ENCODE peak calls at places on chromosomes 3 and 15, in ten cellular contexts. O, Y, L, Z, G, I, X, U, B and N are unnamed samples.

GRCh38 chr15:65110676-65111292 is 4.2 kb downstream of the UBAP1L start:
- DNase-seq in Y (no peak), U (no peak), L (peak; percentile 64), I (no peak), X (no peak), B (peak; percentile 83), G (no peak), O (peak; percentile 31), Z (no peak), N (no peak)

GRCh38 chr3:167876603-167877325 is 141.2 kb downstream of the SERPINI1 start:
- DNase-seq in B (peak; percentile 62), U (peak; percentile 63), X (no peak), Y (no peak), Z (no peak), G (no peak), I (no peak), O (peak; percentile 41), L (peak; percentile 59), N (no peak)

GRCh38 chr3:134699141-134699711 is 48.4 kb upstream of the KY start:
- DNase-seq in O (no peak), X (no peak), L (no peak), B (no peak), I (no peak), U (no peak), G (no peak), Z (no peak), Y (no peak), N (no peak)

GRCh38 chr3:66483006-66483928 is 17.6 kb downstream of the LRIG1 start:
- DNase-seq in Z (peak; percentile 68), O (no peak), G (no peak), X (no peak), B (peak; percentile 44), Y (no peak), I (peak; percentile 87), U (no peak), L (peak; percentile 83), N (no peak)

GRCh38 chr15:31021067-31021665 is 29.7 kb upstream of the MTMR10 start:
- DNase-seq in X (no peak), Y (no peak), B (no peak), Z (no peak), I (no peak), L (no peak), U (no peak), O (no peak), G (peak; percentile 37), N (no peak)

GRCh38 chr3:149090907-149091306 is 4.6 kb upstream of the HLTF start:
- DNase-seq in L (no peak), Z (no peak), G (peak; percentile 42), O (no peak), X (no peak), B (no peak), U (no peak), Y (no peak), I (no peak), N (no peak)

GRCh38 chr3:150073513-150073912 is 102.8 kb upstream of the PFN2 start:
- DNase-seq in Z (no peak), I (no peak), G (no peak), X (no peak), U (no peak), O (no peak), Y (no peak), L (no peak), B (no peak), N (no peak)

GRCh38 chr15:44102675-44103254 is 92.3 kb downstream of the FRMD5 start:
- DNase-seq in L (peak; percentile 98), Z (no peak), Y (peak; percentile 61), B (peak; percentile 97), O (peak; percentile 97), X (no peak), U (peak; percentile 82), I (no peak), G (no peak), N (no peak)

GRCh38 chr3:14906355-14906960 is 40.9 kb upstream of the NR2C2 start:
- DNase-seq in Y (no peak), U (no peak), B (no peak), O (no peak), X (no peak), L (no peak), I (no peak), G (no peak), Z (no peak), N (no peak)

GRCh38 chr3:188581365-188581764 is 427.4 kb downstream of the LPP start:
- DNase-seq in O (no peak), B (no peak), L (no peak), U (no peak), Z (no peak), Y (no peak), G (no peak), I (no peak), X (no peak), N (no peak)

GRCh38 chr3:126259411-126260391 is 79.3 kb upstream of the ALDH1L1 start:
- DNase-seq in I (peak; percentile 88), U (no peak), Z (peak; percentile 82), Y (peak; percentile 63), X (no peak), O (no peak), B (peak; percentile 32), L (peak; percentile 61), G (no peak), N (peak; percentile 31)

GRCh38 chr3:173737167-173737808 is 339.7 kb downstream of the NLGN1 start:
- DNase-seq in G (no peak), B (no peak), L (no peak), Y (no peak), U (no peak), Z (no peak), X (no peak), O (no peak), I (no peak), N (no peak)

GRCh38 chr15:63983071-63983711 is 63.1 kb downstream of the DAPK2 start:
- DNase-seq in L (no peak), I (no peak), Z (no peak), Y (no peak), O (no peak), G (peak; percentile 48), X (no peak), B (no peak), U (no peak), N (no peak)
- TF ChIP-seq CTCF in L (no peak), I (peak; percentile 11), Z (no peak), Y (peak; percentile 16), O (peak; percentile 19), G (no peak), X (no peak), B (no peak), U (peak; percentile 7), N (no peak)

DNA sequence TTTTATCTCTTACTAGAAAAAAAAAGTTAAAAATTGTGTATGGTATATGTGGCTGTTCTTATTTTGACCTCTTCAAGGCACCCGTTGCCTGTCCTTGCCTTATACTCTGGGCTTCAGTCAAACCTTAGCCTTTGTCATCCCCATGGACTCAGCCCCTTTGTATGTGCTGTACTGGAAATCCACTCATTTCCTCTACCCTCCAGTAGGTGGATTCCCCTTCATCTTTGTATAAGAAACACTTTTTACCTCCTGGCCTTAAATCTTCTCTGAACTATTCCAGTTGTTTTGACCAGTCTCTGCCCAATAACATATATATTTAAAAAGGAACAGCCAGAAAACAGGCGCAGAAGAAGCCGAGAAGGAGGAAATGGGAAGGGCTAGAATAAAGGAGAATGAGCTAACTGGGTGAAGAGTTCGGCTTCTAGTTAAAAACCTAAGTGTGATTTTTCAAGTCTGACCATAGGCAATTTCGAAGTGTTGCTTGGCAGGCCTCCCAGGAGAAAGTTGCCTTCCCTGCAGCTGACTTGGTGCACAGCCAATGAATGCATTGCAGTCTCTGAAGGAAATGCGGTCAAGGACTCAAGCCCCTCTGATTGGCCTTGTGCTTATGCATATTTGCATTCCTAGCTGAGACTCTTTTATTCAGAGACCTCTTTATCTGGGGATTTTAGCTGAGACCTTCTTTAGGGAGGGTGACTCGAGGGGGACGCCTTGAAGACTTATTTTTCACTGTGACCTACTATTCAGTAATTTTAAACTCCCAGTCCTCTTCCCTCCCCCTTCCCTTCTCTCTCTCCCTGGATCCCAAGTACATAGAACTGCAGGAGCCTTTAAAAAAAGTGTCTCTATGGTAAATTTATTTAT is 277.4 kb downstream of the ROBO1 start:
- DNase-seq in B (peak; percentile 87), Z (peak; percentile 52), U (peak; percentile 25), L (peak; percentile 77), O (peak; percentile 3), Y (no peak), I (peak; percentile 66), X (no peak), G (no peak), N (no peak)
- TF ChIP-seq CTCF in B (peak; percentile 29), Z (no peak), U (peak; percentile 17), L (no peak), O (peak; percentile 13), Y (peak; percentile 51), I (no peak), X (no peak), G (no peak), N (no peak)

GRCh38 chr15:39639037-39639436 is 58.2 kb downstream of the THBS1 start:
- DNase-seq in I (no peak), Y (no peak), O (no peak), G (no peak), B (no peak), Z (no peak), X (no peak), L (no peak), U (no peak), N (no peak)

GRCh38 chr15:39641187-39641889 is 60.5 kb downstream of the THBS1 start:
- DNase-seq in L (no peak), I (no peak), O (no peak), X (no peak), Y (no peak), U (no peak), B (no peak), Z (no peak), G (no peak), N (no peak)

GRCh38 chr15:39642011-39642640 is 61.2 kb downstream of the THBS1 start:
- DNase-seq in L (peak; percentile 65), Y (peak; percentile 80), U (no peak), G (no peak), I (no peak), X (no peak), O (peak; percentile 77), B (peak; percentile 62), Z (no peak), N (no peak)

GRCh38 chr15:39638041-39638440 is 57.2 kb downstream of the THBS1 start:
- DNase-seq in I (no peak), O (no peak), G (no peak), L (no peak), Z (no peak), B (no peak), U (no peak), Y (no peak), X (no peak), N (no peak)

GRCh38 chr15:39640665-39641064 is 59.8 kb downstream of the THBS1 start:
- DNase-seq in U (no peak), B (no peak), L (no peak), I (no peak), Y (no peak), G (no peak), Z (no peak), O (no peak), X (no peak), N (no peak)
- TF ChIP-seq CTCF in U (no peak), B (no peak), L (no peak), I (no peak), Y (no peak), G (no peak), Z (no peak), O (no peak), X (no peak), N (no peak)

DNA sequence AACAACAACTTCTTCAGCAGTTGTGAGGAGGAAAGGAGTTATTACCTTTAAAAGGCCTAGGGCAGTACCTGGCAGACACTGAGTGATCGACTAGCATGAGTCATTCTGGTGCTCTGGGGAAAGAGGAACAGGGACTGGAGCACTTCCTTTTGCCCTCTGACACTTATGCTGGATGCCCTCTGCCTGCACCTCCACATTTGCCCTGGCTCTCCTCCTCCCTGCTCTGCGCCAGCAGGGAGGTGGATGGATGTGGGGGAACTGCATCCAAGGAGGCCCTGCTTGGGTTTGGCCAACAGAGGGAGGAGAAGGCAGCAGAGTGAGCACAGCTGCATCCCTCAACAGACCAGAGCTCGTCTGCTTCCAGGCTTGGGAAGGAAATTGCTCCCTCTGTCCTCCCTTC is 75.1 kb downstream of the SEMA5B start:
- DNase-seq in U (no peak), Z (peak; percentile 30), I (no peak), G (peak; percentile 44), L (no peak), X (no peak), O (no peak), Y (no peak), B (peak; percentile 28), N (no peak)
- TF ChIP-seq CTCF in U (no peak), Z (no peak), I (no peak), G (no peak), L (peak; percentile 9), X (no peak), O (no peak), Y (peak; percentile 32), B (peak; percentile 40), N (no peak)